ENCODE peak calls at places on chromosomes 1 and 21, in nine cellular contexts. J, H, V, D, F, G, A, T and N are unnamed samples.

GRCh38 chr1:214670098-214670497 is 67.1 kb downstream of the CENPF start:
- DNase-seq in J (no peak), H (no peak), V (peak), D (no peak), F (peak), G (no peak), A (peak), T (no peak), N (no peak)

GRCh38 chr1:240597153-240597745 is 14.7 kb downstream of the GREM2 start:
- DNase-seq in J (no peak), H (no peak), V (no peak), D (no peak), F (no peak), G (no peak), A (no peak), T (no peak), N (no peak)

GRCh38 chr1:103170608-103171007 is 62.3 kb upstream of the COL11A1 start:
- DNase-seq in J (no peak), H (no peak), V (no peak), D (no peak), F (no peak), G (no peak), A (no peak), T (no peak), N (no peak)

GRCh38 chr1:34865981-34866761 is 6.6 kb upstream of the SMIM12 start:
- DNase-seq in J (peak), H (peak), V (peak), D (peak), F (peak), G (peak), A (peak), T (peak), N (no peak)

GRCh38 chr1:224042557-224043118 is 71.3 kb upstream of the FBXO28 start:
- DNase-seq in J (no peak), H (no peak), V (no peak), D (no peak), F (no peak), G (no peak), A (peak), T (no peak), N (no peak)

GRCh38 chr1:180458807-180459206 is 43.6 kb downstream of the ACBD6 start:
- DNase-seq in J (no peak), H (no peak), V (no peak), D (no peak), F (no peak), G (no peak), A (no peak), T (no peak), N (no peak)

GRCh38 chr21:20999567-21000169 is 1.5 kb downstream of the NCAM2 start:
- DNase-seq in J (peak), H (no peak), V (no peak), D (peak), F (peak), G (no peak), A (peak), T (peak), N (no peak)

GRCh38 chr1:107058245-107059032 is 2.0 kb downstream of the PRMT6 start:
- DNase-seq in J (no peak), H (no peak), V (no peak), D (no peak), F (no peak), G (no peak), A (no peak), T (no peak), N (no peak)

GRCh38 chr1:154218545-154218944 is 2.2 kb upstream of the UBAP2L start:
- DNase-seq in J (no peak), H (no peak), V (no peak), D (no peak), F (no peak), G (no peak), A (no peak), T (no peak), N (no peak)

GRCh38 chr1:85464497-85465098 is 361 bp downstream of the DDAH1 start:
- DNase-seq in J (peak), H (no peak), V (peak), D (peak), F (peak), G (no peak), A (peak), T (peak), N (peak)

GRCh38 chr1:175075572-175076568 is 8.2 kb downstream of the TNN start:
- DNase-seq in J (no peak), H (no peak), V (no peak), D (no peak), F (no peak), G (no peak), A (no peak), T (no peak), N (no peak)

GRCh38 chr1:187476671-187477070 is 647.9 kb downstream of the PLA2G4A start:
- DNase-seq in J (peak), H (no peak), V (no peak), D (no peak), F (no peak), G (no peak), A (peak), T (no peak), N (no peak)

GRCh38 chr1:10664251-10664650 is 132.2 kb downstream of the CASZ1 start:
- DNase-seq in J (no peak), H (no peak), V (no peak), D (no peak), F (peak), G (no peak), A (no peak), T (no peak), N (no peak)

GRCh38 chr1:247385283-247385682 is 30.7 kb upstream of the NLRP3 start:
- DNase-seq in J (no peak), H (no peak), V (no peak), D (no peak), F (no peak), G (no peak), A (no peak), T (no peak), N (no peak)

GRCh38 chr1:37807555-37808368 is at the start of the genes C1orf122 and YRDC:
- DNase-seq in J (peak), H (peak), V (peak), D (peak), F (peak), G (peak), A (peak), T (peak), N (peak)